ENCODE peak calls at places on chromosomes 2 and 18, in ten cellular contexts. L is fibroblast of lung, B is SK-N-SH, I is adipocyte, P is IMR-90, S is endodermal cell, W is H1, C is mesenchymal stem cell, Z is mammary epithelial cell, U is Karpas-422. Q is an unnamed sample.

GRCh38 chr18:57210101-57210661 is 63.3 kb downstream of the BOD1L2 start:
- DNase-seq in L (peak; percentile 43), B (no peak), I (peak; percentile 84), P (peak; percentile 70), S (peak; percentile 93), W (peak; percentile 63), C (peak; percentile 38), Z (peak; percentile 81), U (no peak), Q (peak; percentile 92)

GRCh38 chr18:292271-292670 is 24.4 kb upstream of the THOC1 start:
- DNase-seq in L (no peak), B (no peak), I (no peak), P (no peak), S (no peak), W (no peak), C (no peak), Z (no peak), U (no peak), Q (peak; percentile 39)

GRCh38 chr18:8721716-8722115 is 16.4 kb downstream of the MTCL1 start:
- DNase-seq in L (no peak), B (no peak), I (peak; percentile 37), P (peak; percentile 69), S (peak; percentile 75), W (no peak), C (no peak), Z (peak; percentile 48), U (no peak), Q (peak; percentile 69)

GRCh38 chr2:240921319-240922233 is 15.4 kb downstream of the CROCC2 start:
- DNase-seq in L (peak; percentile 97), B (peak; percentile 25), I (peak; percentile 95), P (peak; percentile 96), S (peak; percentile 31), W (peak; percentile 42), C (peak; percentile 82), Z (peak; percentile 80), U (no peak), Q (peak; percentile 99)

GRCh38 chr2:205369813-205370212 is 312.5 kb upstream of the NRP2 start:
- DNase-seq in L (no peak), B (no peak), I (no peak), P (no peak), S (no peak), W (no peak), C (no peak), Z (no peak), U (no peak), Q (no peak)

GRCh38 chr2:95300391-95300938 is 3.3 kb downstream of the KCNIP3 start:
- DNase-seq in L (no peak), B (no peak), I (no peak), P (no peak), S (peak; percentile 59), W (no peak), C (no peak), Z (peak; percentile 71), U (no peak), Q (no peak)

GRCh38 chr18:73279499-73279898 is 411.7 kb upstream of the NETO1 start:
- DNase-seq in L (no peak), B (no peak), I (no peak), P (no peak), S (no peak), W (no peak), C (no peak), Z (no peak), U (no peak), Q (peak; percentile 6)

GRCh38 chr2:220533485-220533884 is 906.1 kb downstream of the SLC4A3 start:
- DNase-seq in L (peak; percentile 20), B (peak; percentile 4), I (peak; percentile 54), P (peak; percentile 57), S (peak; percentile 76), W (no peak), C (peak; percentile 91), Z (peak; percentile 63), U (peak; percentile 44), Q (peak; percentile 70)

GRCh38 chr2:20355131-20355530 is 4.5 kb upstream of the PUM2 start:
- DNase-seq in L (peak; percentile 48), B (no peak), I (no peak), P (peak; percentile 55), S (no peak), W (no peak), C (peak; percentile 59), Z (no peak), U (no peak), Q (peak; percentile 55)

GRCh38 chr2:176115883-176116813 is at the start of gene HOXD10:
- DNase-seq in L (no peak), B (peak; percentile 90), I (no peak), P (no peak), S (peak; percentile 90), W (peak; percentile 82), C (no peak), Z (no peak), U (no peak), Q (peak; percentile 92)

GRCh38 chr2:199100326-199101110 is 357.2 kb downstream of the SATB2 start:
- DNase-seq in L (peak; percentile 49), B (no peak), I (peak; percentile 74), P (peak; percentile 31), S (no peak), W (no peak), C (no peak), Z (no peak), U (no peak), Q (peak; percentile 69)

GRCh38 chr2:215900865-215901264 is 112.5 kb downstream of the MREG start:
- DNase-seq in L (no peak), B (no peak), I (no peak), P (no peak), S (no peak), W (no peak), C (no peak), Z (no peak), U (no peak), Q (no peak)

GRCh38 chr2:57890462-57890861 is 156.1 kb upstream of the VRK2 start:
- DNase-seq in L (peak; percentile 22), B (no peak), I (peak; percentile 46), P (peak; percentile 61), S (no peak), W (no peak), C (peak; percentile 47), Z (peak; percentile 19), U (no peak), Q (peak; percentile 89)

GRCh38 chr2:101697794-101698418 is 399 bp downstream of the MAP4K4 start:
- DNase-seq in L (no peak), B (peak; percentile 78), I (peak; percentile 67), P (no peak), S (peak; percentile 57), W (peak; percentile 51), C (no peak), Z (no peak), U (no peak), Q (peak; percentile 64)

GRCh38 chr2:174597347-174598047 is at the start of gene WIPF1:
- DNase-seq in L (peak; percentile 78), B (no peak), I (peak; percentile 50), P (peak; percentile 86), S (no peak), W (no peak), C (peak; percentile 92), Z (peak; percentile 42), U (peak; percentile 77), Q (peak; percentile 70)

GRCh38 chr2:75616933-75617332 is 29.6 kb upstream of the MRPL19 start:
- DNase-seq in L (no peak), B (no peak), I (no peak), P (no peak), S (no peak), W (no peak), C (no peak), Z (no peak), U (no peak), Q (no peak)

GRCh38 chr2:37654419-37654818 is 17.0 kb downstream of the CDC42EP3 start:
- DNase-seq in L (no peak), B (no peak), I (no peak), P (no peak), S (no peak), W (no peak), C (no peak), Z (no peak), U (peak; percentile 55), Q (no peak)

GRCh38 chr2:207635468-207636200 is 10.4 kb upstream of the METTL21A start:
- DNase-seq in L (no peak), B (no peak), I (no peak), P (peak; percentile 62), S (no peak), W (no peak), C (peak; percentile 70), Z (peak; percentile 88), U (no peak), Q (peak; percentile 27)

GRCh38 chr18:74519320-74520095 is 14.8 kb upstream of the CNDP1 start:
- DNase-seq in L (no peak), B (no peak), I (no peak), P (no peak), S (no peak), W (no peak), C (no peak), Z (no peak), U (no peak), Q (no peak)

DNA sequence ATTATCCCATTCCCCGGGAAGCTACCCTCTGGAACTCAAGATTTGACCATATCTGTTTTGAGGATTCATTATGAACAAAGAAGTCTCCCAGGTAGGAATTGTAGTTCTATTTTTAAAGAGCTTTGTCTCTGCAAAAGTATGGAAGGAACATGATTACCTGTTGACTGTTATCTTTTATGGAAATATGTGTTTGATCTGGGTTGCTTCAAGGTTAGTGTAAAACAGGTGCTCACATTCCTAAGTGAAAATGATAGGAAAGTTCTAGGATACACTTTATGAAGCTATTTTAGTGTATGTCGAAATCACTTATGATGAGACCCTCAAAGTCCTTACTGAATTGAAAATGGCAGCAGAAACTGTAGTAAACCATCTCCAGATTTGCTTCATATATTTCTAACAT is 149.2 kb downstream of the PTRHD1 start:
- DNase-seq in L (no peak), B (no peak), I (no peak), P (no peak), S (no peak), W (no peak), C (no peak), Z (no peak), U (no peak), Q (no peak)
- H3K9ac ChIP-seq in L (no peak overlapping the region), B (no peak overlapping the region), I (no peak overlapping the region), P (no peak overlapping the region), S (no peak overlapping the region), W (no peak overlapping the region), C (no peak overlapping the region), Z (no peak overlapping the region), U (no peak overlapping the region), Q (no peak overlapping the region)

GRCh38 chr2:100065029-100065428 is 77.4 kb downstream of the AFF3 start:
- DNase-seq in L (no peak), B (no peak), I (no peak), P (no peak), S (no peak), W (no peak), C (no peak), Z (no peak), U (no peak), Q (no peak)
- H3K27me3 ChIP-seq in L (no peaks in the 10 kb centered on the region), B (no peaks in the 10 kb centered on the region), I (peaks cover 11% of the 10 kb centered on the region), P (no peaks in the 10 kb centered on the region), S (peaks cover 6% of the 10 kb centered on the region), W (no peaks in the 10 kb centered on the region), C (peaks cover 9% of the 10 kb centered on the region), Z (peaks cover 4% of the 10 kb centered on the region), U (no peaks in the 10 kb centered on the region), Q (peaks cover 9% of the 10 kb centered on the region)

GRCh38 chr2:74474899-74475298 is 2.4 kb upstream of the MRPL53 start:
- DNase-seq in L (no peak), B (peak; percentile 37), I (peak; percentile 25), P (no peak), S (peak; percentile 83), W (peak; percentile 78), C (no peak), Z (no peak), U (no peak), Q (no peak)
- H3K9ac ChIP-seq in L (no peak overlapping the region), B (no peak overlapping the region), I (no peak overlapping the region), P (no peak overlapping the region), S (no peak overlapping the region), W (no peak overlapping the region), C (no peak overlapping the region), Z (no peak overlapping the region), U (no peak overlapping the region), Q (no peak overlapping the region)

GRCh38 chr2:33437297-33437696 is 39.2 kb upstream of the RASGRP3 start:
- DNase-seq in L (peak; percentile 96), B (no peak), I (peak; percentile 83), P (peak; percentile 97), S (no peak), W (no peak), C (peak; percentile 94), Z (peak; percentile 68), U (no peak), Q (peak; percentile 88)
- H3K27me3 ChIP-seq in L (no peaks in the 10 kb centered on the region), B (no peaks in the 10 kb centered on the region), I (no peaks in the 10 kb centered on the region), P (no peaks in the 10 kb centered on the region), S (no peaks in the 10 kb centered on the region), W (no peaks in the 10 kb centered on the region), C (no peaks in the 10 kb centered on the region), Z (no peaks in the 10 kb centered on the region), U (no peaks in the 10 kb centered on the region), Q (no peaks in the 10 kb centered on the region)